ENCODE peak calls at places on chromosomes 1 and 21, in ten cellular contexts. Y, M, O, V, B, Q, P, L, U and S are unnamed samples.

GRCh38 chr1:201329801-201330200 is 46.5 kb downstream of the PKP1 start:
- DNase-seq in Y (no peak), M (no peak), O (no peak), V (no peak), B (no peak), Q (no peak), P (no peak), L (no peak), U (no peak), S (peak; percentile 40)

GRCh38 chr1:41566274-41566885 is 81.9 kb upstream of the EDN2 start:
- DNase-seq in Y (no peak), M (no peak), O (no peak), V (no peak), B (no peak), Q (no peak), P (no peak), L (no peak), U (no peak), S (no peak)

GRCh38 chr1:22689505-22689904 is 21.1 kb upstream of the EPHB2 start:
- DNase-seq in Y (peak; percentile 84), M (peak; percentile 91), O (peak; percentile 73), V (peak; percentile 88), B (no peak), Q (no peak), P (peak; percentile 76), L (no peak), U (no peak), S (no peak)

GRCh38 chr1:67557731-67558448 is 127.1 kb upstream of the GADD45A start:
- DNase-seq in Y (no peak), M (no peak), O (no peak), V (no peak), B (no peak), Q (no peak), P (no peak), L (no peak), U (no peak), S (no peak)

GRCh38 chr1:51568231-51568935 is 48.5 kb upstream of the OSBPL9 start:
- DNase-seq in Y (no peak), M (no peak), O (no peak), V (no peak), B (no peak), Q (no peak), P (no peak), L (no peak), U (no peak), S (no peak)

GRCh38 chr21:35779690-35780570 is 280.4 kb downstream of the SETD4 start:
- DNase-seq in Y (no peak), M (peak; percentile 73), O (no peak), V (no peak), B (no peak), Q (no peak), P (no peak), L (no peak), U (peak; percentile 32), S (no peak)

GRCh38 chr21:36113647-36114428 is 21.0 kb upstream of the CBR3 start:
- DNase-seq in Y (peak; percentile 91), M (no peak), O (no peak), V (no peak), B (peak; percentile 26), Q (peak; percentile 58), P (no peak), L (no peak), U (no peak), S (no peak)

GRCh38 chr1:116374340-116375164 is 1.5 kb downstream of the ATP1A1 start:
- DNase-seq in Y (no peak), M (no peak), O (no peak), V (peak; percentile 60), B (no peak), Q (peak; percentile 64), P (no peak), L (no peak), U (no peak), S (no peak)

GRCh38 chr1:91684599-91685196 is 184.0 kb downstream of the CDC7 start:
- DNase-seq in Y (no peak), M (no peak), O (peak; percentile 21), V (no peak), B (no peak), Q (peak; percentile 40), P (no peak), L (no peak), U (no peak), S (no peak)

GRCh38 chr1:46406881-46407608 is 12.9 kb downstream of the FAAH start:
- DNase-seq in Y (no peak), M (no peak), O (no peak), V (peak; percentile 49), B (no peak), Q (no peak), P (peak; percentile 13), L (no peak), U (no peak), S (no peak)

GRCh38 chr1:80023366-80023765 is 1016.8 kb upstream of the ADGRL4 start:
- DNase-seq in Y (no peak), M (no peak), O (no peak), V (no peak), B (no peak), Q (no peak), P (no peak), L (no peak), U (no peak), S (no peak)

GRCh38 chr1:205585169-205585834 is 46.5 kb downstream of the ELK4 start:
- DNase-seq in Y (no peak), M (no peak), O (no peak), V (no peak), B (no peak), Q (no peak), P (no peak), L (no peak), U (no peak), S (peak; percentile 6)

GRCh38 chr1:44496541-44497171 is 91.6 kb downstream of the RNF220 start:
- DNase-seq in Y (no peak), M (no peak), O (no peak), V (no peak), B (no peak), Q (no peak), P (no peak), L (no peak), U (no peak), S (no peak)

GRCh38 chr1:108719253-108719652 is 6.5 kb downstream of the FNDC7 start:
- DNase-seq in Y (no peak), M (no peak), O (no peak), V (no peak), B (no peak), Q (no peak), P (no peak), L (no peak), U (no peak), S (no peak)